ENCODE peak calls at places on chromosomes 7 and 10, in six cellular contexts. One of them, this sample, is unnamed.

GRCh38 chr7:7190142-7190541 is 7.8 kb downstream of the C1GALT1 start:
- DNase-seq in HCT116: no peak
- DNase-seq in HepG2: no peak
- DNase-seq in GM12878: no peak
- DNase-seq in H1: no peak
- DNase-seq in K562: peak
- DNase-seq in this sample: peak

GRCh38 chr7:36788814-36789470 is 64.6 kb upstream of the AOAH start:
- DNase-seq in GM12878: no peak
- DNase-seq in HepG2: no peak
- DNase-seq in K562: no peak
- DNase-seq in H1: no peak
- DNase-seq in HCT116: no peak
- DNase-seq in this sample: peak

GRCh38 chr7:33781796-33782195 is 123.5 kb upstream of the BMPER start:
- DNase-seq in HepG2: no peak
- DNase-seq in HCT116: no peak
- DNase-seq in GM12878: no peak
- DNase-seq in K562: no peak
- DNase-seq in H1: no peak
- DNase-seq in this sample: no peak

GRCh38 chr10:79129361-79129997 is 60.7 kb downstream of the ZMIZ1 start:
- DNase-seq in HCT116: no peak
- DNase-seq in K562: peak
- DNase-seq in GM12878: no peak
- DNase-seq in HepG2: peak
- DNase-seq in H1: peak
- DNase-seq in this sample: peak

GRCh38 chr10:406976-407375 is 271.7 kb downstream of the ZMYND11 start:
- DNase-seq in GM12878: no peak
- DNase-seq in H1: no peak
- DNase-seq in K562: no peak
- DNase-seq in HCT116: no peak
- DNase-seq in HepG2: no peak
- DNase-seq in this sample: no peak

GRCh38 chr7:98418271-98418635 is 17.4 kb upstream of the BAIAP2L1 start:
- DNase-seq in HepG2: peak
- DNase-seq in K562: no peak
- DNase-seq in HCT116: peak
- DNase-seq in GM12878: no peak
- DNase-seq in H1: no peak
- DNase-seq in this sample: no peak

GRCh38 chr7:42605381-42605780 is 306.5 kb downstream of the C7orf25 start:
- DNase-seq in K562: no peak
- DNase-seq in H1: no peak
- DNase-seq in HepG2: no peak
- DNase-seq in GM12878: no peak
- DNase-seq in HCT116: no peak
- DNase-seq in this sample: no peak

GRCh38 chr7:88401009-88401623 is 94.4 kb upstream of the STEAP4 start:
- DNase-seq in HepG2: peak
- DNase-seq in HCT116: peak
- DNase-seq in H1: no peak
- DNase-seq in GM12878: no peak
- DNase-seq in K562: peak
- DNase-seq in this sample: peak

GRCh38 chr7:23470290-23471089 is at the start of gene IGF2BP3:
- DNase-seq in HCT116: peak
- DNase-seq in K562: peak
- DNase-seq in H1: peak
- DNase-seq in HepG2: peak
- DNase-seq in GM12878: peak
- DNase-seq in this sample: peak

DNA sequence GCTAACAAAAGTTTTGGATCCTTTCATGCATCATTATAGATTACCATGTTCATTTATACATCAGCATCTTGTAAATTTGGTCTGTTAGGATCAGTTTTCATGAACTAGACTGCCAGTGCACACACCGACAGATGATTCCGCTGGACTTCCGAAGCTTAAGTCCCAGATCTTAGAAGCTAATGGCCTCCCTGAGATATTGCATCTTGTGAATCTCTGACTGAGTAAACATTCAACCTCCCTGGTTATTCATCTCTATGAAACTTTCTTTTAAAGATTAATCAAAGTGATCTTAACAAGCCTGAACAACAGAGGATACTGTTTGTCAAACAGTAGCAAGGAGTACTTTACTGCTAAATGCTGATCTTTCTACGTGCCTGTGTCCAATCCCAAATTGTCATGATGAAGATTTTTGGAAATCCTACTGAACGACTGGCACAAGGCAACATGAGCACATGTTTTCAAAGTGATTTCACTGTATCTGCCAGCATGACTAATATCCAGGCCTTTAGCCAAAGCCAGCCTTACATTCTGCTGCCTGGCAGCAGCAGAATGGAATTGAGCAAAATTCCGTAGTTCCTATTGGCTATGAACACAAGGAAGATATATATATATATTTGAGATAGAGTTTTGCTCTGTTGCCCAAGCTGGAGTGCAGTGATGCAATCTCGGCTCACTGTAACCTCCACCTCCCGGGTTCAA is 91.3 kb upstream of the ANK3 start:
- DNase-seq in HepG2: no peak
- DNase-seq in HCT116: peak
- DNase-seq in K562: no peak
- DNase-seq in GM12878: no peak
- DNase-seq in H1: no peak
- DNase-seq in this sample: no peak
- TF ChIP-seq POLR2AphosphoS5 in HepG2: no peak
- TF ChIP-seq POLR2AphosphoS5 in HCT116: no peak
- TF ChIP-seq POLR2AphosphoS5 in K562: no peak
- TF ChIP-seq POLR2AphosphoS5 in GM12878: no peak
- TF ChIP-seq POLR2AphosphoS5 in H1: no peak
- TF ChIP-seq POLR2AphosphoS5 in this sample: no peak

GRCh38 chr7:4683884-4684565 is 1.9 kb downstream of the FOXK1 start:
- DNase-seq in GM12878: peak
- DNase-seq in HCT116: no peak
- DNase-seq in K562: peak
- DNase-seq in HepG2: peak
- DNase-seq in H1: no peak
- DNase-seq in this sample: peak
- TF ChIP-seq RAD21 in GM12878: peak
- TF ChIP-seq RAD21 in HCT116: no peak
- TF ChIP-seq RAD21 in K562: no peak
- TF ChIP-seq RAD21 in HepG2: no peak
- TF ChIP-seq RAD21 in H1: no peak
- TF ChIP-seq RAD21 in this sample: no peak

GRCh38 chr10:12045610-12046009 is 3.0 kb upstream of the UPF2 start:
- DNase-seq in GM12878: no peak
- DNase-seq in H1: no peak
- DNase-seq in HCT116: no peak
- DNase-seq in HepG2: no peak
- DNase-seq in K562: no peak
- DNase-seq in this sample: no peak

GRCh38 chr10:12042797-12043651 is at the start of gene UPF2:
- DNase-seq in GM12878: peak
- DNase-seq in K562: peak
- DNase-seq in H1: peak
- DNase-seq in HCT116: peak
- DNase-seq in HepG2: peak
- DNase-seq in this sample: peak

GRCh38 chr10:12042409-12042796 is 206 bp downstream of the UPF2 start:
- DNase-seq in HCT116: no peak
- DNase-seq in H1: no peak
- DNase-seq in GM12878: no peak
- DNase-seq in HepG2: no peak
- DNase-seq in K562: peak
- DNase-seq in this sample: no peak

GRCh38 chr10:12041766-12042408 is 722 bp downstream of the UPF2 start:
- DNase-seq in HepG2: peak
- DNase-seq in K562: no peak
- DNase-seq in HCT116: no peak
- DNase-seq in H1: no peak
- DNase-seq in GM12878: no peak
- DNase-seq in this sample: no peak
- TF ChIP-seq POLR2AphosphoS5 in HepG2: no peak
- TF ChIP-seq POLR2AphosphoS5 in K562: no peak
- TF ChIP-seq POLR2AphosphoS5 in HCT116: no peak
- TF ChIP-seq POLR2AphosphoS5 in H1: no peak
- TF ChIP-seq POLR2AphosphoS5 in GM12878: peak
- TF ChIP-seq POLR2AphosphoS5 in this sample: no peak

GRCh38 chr7:129664029-129665012 is 52.8 kb downstream of the NRF1 start:
- DNase-seq in HCT116: peak
- DNase-seq in GM12878: peak
- DNase-seq in HepG2: peak
- DNase-seq in H1: no peak
- DNase-seq in K562: peak
- DNase-seq in this sample: peak
- TF ChIP-seq RAD21 in HCT116: peak
- TF ChIP-seq RAD21 in GM12878: peak
- TF ChIP-seq RAD21 in HepG2: peak
- TF ChIP-seq RAD21 in H1: peak
- TF ChIP-seq RAD21 in K562: peak
- TF ChIP-seq RAD21 in this sample: peak

DNA sequence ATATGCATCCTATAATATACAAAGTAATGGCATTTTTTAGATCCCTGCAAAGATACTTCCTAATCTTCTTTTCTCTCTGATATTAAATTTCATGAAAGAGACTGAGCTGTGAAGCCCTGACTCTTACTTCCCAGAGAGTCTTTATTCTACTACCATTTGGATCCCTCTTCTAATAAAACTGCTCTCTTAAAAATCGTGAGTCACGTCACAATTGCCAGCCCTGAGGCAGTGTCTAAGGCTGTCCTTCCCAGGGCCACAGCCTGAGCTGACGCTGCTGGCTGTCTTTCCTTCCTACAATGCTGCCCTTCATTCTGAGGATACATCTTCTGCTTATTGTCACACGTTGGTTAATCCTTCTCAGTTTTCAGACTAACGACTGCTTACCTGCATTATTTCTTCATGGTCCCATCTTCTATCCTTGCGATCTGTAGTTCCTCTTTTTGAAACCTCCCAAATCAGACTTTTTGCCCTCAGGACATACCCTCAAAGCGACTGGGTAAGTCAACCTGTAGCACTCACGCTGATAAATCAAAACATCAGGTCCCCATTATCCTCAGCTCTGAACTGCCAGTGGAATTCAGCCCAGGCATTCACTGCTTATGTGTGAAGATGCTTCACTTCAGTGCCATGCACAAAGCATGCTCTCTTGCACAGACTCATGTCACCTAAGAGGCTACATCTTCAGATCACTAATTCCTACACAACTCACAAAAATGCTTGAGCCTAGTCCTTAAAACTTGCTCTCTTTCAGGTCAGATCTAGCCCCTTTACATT is 283.4 kb upstream of the KLF6 start:
- DNase-seq in H1: no peak
- DNase-seq in GM12878: no peak
- DNase-seq in K562: no peak
- DNase-seq in HepG2: no peak
- DNase-seq in HCT116: no peak
- DNase-seq in this sample: no peak
- TF ChIP-seq POLR2AphosphoS5 in H1: no peak
- TF ChIP-seq POLR2AphosphoS5 in GM12878: no peak
- TF ChIP-seq POLR2AphosphoS5 in K562: no peak
- TF ChIP-seq POLR2AphosphoS5 in HepG2: no peak
- TF ChIP-seq POLR2AphosphoS5 in HCT116: no peak
- TF ChIP-seq POLR2AphosphoS5 in this sample: no peak

DNA sequence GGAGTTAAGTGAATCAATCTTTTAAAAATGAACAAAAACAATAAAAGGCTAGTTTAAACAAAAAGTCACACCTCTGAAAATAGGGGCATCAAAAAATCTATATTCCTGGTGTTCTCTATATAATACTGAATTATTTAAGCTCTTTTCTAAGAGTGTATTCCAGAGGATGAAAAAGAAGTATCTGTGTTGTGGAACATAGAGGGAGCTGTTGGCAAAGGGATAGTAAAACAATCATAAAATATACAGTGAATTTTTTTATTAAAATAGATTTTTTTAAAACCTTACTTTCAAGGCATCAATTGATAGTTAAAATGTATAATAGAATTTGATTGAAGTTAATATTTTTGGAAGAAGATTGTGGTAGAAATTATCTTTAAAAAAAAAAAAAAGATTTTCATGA is 1409.1 kb upstream of the CELF2 start:
- DNase-seq in HepG2: no peak
- DNase-seq in GM12878: no peak
- DNase-seq in H1: no peak
- DNase-seq in K562: no peak
- DNase-seq in HCT116: no peak
- DNase-seq in this sample: no peak
- TF ChIP-seq RAD21 in HepG2: no peak
- TF ChIP-seq RAD21 in GM12878: peak
- TF ChIP-seq RAD21 in H1: no peak
- TF ChIP-seq RAD21 in K562: no peak
- TF ChIP-seq RAD21 in HCT116: no peak
- TF ChIP-seq RAD21 in this sample: peak

DNA sequence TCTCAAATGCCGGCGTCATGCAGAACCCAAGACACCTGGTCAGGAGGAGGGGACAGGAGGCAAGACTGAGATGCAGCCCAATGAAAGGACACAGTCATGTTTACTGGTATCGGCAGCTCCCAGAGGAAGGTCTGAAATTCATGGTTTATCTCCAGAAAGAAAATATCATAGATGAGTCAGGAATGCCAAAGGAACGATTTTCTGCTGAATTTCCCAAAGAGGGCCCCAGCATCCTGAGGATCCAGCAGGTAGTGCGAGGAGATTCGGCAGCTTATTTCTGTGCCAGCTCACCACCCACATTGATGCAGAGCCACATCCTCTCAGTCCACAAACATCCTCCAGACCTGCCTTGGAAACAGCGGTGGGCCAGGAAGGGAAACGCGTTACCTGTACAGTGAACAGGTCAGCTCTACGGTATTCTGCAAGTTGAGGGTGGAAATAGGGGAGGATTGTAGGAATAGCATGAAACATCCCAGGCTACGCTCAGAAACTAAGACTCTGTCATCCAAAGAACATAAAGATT is 133.1 kb upstream of the PRSS1 start:
- DNase-seq in GM12878: no peak
- DNase-seq in HepG2: no peak
- DNase-seq in HCT116: no peak
- DNase-seq in K562: no peak
- DNase-seq in H1: no peak
- DNase-seq in this sample: no peak
- TF ChIP-seq POLR2AphosphoS5 in GM12878: no peak
- TF ChIP-seq POLR2AphosphoS5 in HepG2: no peak
- TF ChIP-seq POLR2AphosphoS5 in HCT116: no peak
- TF ChIP-seq POLR2AphosphoS5 in K562: no peak
- TF ChIP-seq POLR2AphosphoS5 in H1: no peak
- TF ChIP-seq POLR2AphosphoS5 in this sample: no peak

This sample was measured in SK-N-SH.